ENCODE peak calls at places on chromosomes 6 and 20, in seven cellular contexts. Y, F, G, E, N, J and A are unnamed samples.

GRCh38 chr6:87103977-87104601 is 9.2 kb upstream of the CGA start:
- DNase-seq in Y (no peak), F (no peak), G (no peak), E (no peak), N (no peak), J (no peak), A (no peak)

GRCh38 chr20:62212309-62212708 is 7.8 kb downstream of the HRH3 start:
- DNase-seq in Y (no peak), F (no peak), G (no peak), E (no peak), N (no peak), J (no peak), A (no peak)

GRCh38 chr6:23081701-23082100 is 512.3 kb downstream of the HDGFL1 start:
- DNase-seq in Y (no peak), F (no peak), G (no peak), E (peak; percentile 5), N (no peak), J (no peak), A (no peak)

GRCh38 chr6:170345662-170346061 is 39.1 kb downstream of the FAM120B start:
- DNase-seq in Y (no peak), F (no peak), G (no peak), E (peak; percentile 15), N (no peak), J (no peak), A (no peak)

GRCh38 chr6:22980446-22980845 is 411.1 kb downstream of the HDGFL1 start:
- DNase-seq in Y (no peak), F (peak; percentile 38), G (no peak), E (peak; percentile 80), N (no peak), J (no peak), A (no peak)

GRCh38 chr20:21503345-21503744 is 10.5 kb downstream of the NKX2-2 start:
- DNase-seq in Y (no peak), F (peak; percentile 51), G (no peak), E (peak; percentile 40), N (no peak), J (no peak), A (no peak)

GRCh38 chr6:96478695-96479094 is 42.9 kb upstream of the UFL1 start:
- DNase-seq in Y (no peak), F (no peak), G (no peak), E (no peak), N (no peak), J (no peak), A (no peak)

GRCh38 chr20:34516874-34517542 is 786 bp downstream of the DYNLRB1 start:
- DNase-seq in Y (no peak), F (no peak), G (peak; percentile 28), E (no peak), N (no peak), J (no peak), A (no peak)

DNA sequence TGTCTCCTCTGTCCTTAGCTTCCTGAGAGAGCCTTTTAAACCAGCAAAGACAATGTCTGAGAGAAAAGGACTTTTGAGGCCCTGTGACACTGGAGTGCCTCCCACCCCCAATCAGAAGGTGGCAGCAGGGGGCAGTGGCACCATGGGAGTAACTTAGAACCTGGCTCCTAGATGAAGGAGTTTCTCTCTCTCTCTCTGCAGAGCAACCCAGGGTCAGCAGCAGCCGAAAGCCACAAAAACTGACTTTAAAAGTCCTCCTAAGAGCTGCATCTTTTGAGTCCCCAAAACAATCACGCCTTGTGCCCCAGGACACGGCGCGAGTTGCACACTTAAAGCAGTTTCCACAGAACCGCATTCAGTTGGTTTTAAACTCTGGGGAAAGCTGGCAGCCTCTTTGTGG is 5.3 kb upstream of the TCP11 start:
- DNase-seq in Y (peak; percentile 35), F (peak; percentile 46), G (peak; percentile 41), E (peak; percentile 54), N (no peak), J (no peak), A (peak; percentile 18)
- TF ChIP-seq CTCF in Y (no peak), F (peak; percentile 87), G (peak; percentile 80), E (peak; percentile 66), N (peak; percentile 28), J (no peak), A (peak; percentile 88)

DNA sequence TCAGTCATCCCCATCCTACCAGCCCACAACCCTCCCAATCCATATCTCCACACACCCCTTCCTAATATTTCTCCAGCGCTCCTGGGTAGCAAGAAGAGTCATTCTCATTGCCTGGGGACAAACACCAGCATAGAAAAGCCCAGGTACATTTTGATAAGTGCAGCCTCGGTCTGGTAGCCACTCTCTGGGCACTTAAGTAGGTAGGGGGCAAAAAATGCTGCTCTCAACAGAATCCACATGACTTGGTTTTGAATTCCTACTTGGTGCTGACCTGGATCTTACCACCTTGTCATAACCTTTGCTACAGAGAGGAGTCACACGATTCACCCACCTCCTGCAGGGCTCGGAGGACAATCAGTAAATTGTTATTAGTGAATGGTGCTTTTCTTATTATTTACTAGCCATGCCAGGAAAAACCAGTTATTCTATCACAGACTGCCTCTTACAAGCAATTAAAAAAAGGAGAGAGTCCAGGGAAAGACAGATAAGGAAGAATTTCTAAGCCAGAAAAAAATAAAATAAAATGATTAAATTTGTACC is 249.1 kb downstream of the LY86 start:
- DNase-seq in Y (no peak), F (no peak), G (no peak), E (no peak), N (no peak), J (no peak), A (no peak)
- H3K4me3 ChIP-seq in Y (no peak overlapping the region), F (no peak overlapping the region), G (no peak overlapping the region), E (no peak overlapping the region), N (no peak overlapping the region), J (no peak overlapping the region), A (no peak overlapping the region)

GRCh38 chr20:17723301-17723691 is 23.5 kb downstream of the BANF2 start:
- DNase-seq in Y (no peak), F (no peak), G (no peak), E (no peak), N (no peak), J (no peak), A (no peak)

GRCh38 chr20:17722493-17723300 is 22.9 kb downstream of the BANF2 start:
- DNase-seq in Y (no peak), F (no peak), G (no peak), E (no peak), N (no peak), J (no peak), A (no peak)

GRCh38 chr20:17720755-17721154 is 21.0 kb downstream of the BANF2 start:
- DNase-seq in Y (no peak), F (no peak), G (no peak), E (no peak), N (no peak), J (no peak), A (no peak)

GRCh38 chr20:17725094-17725835 is 25.5 kb downstream of the BANF2 start:
- DNase-seq in Y (no peak), F (no peak), G (no peak), E (no peak), N (no peak), J (no peak), A (no peak)

DNA sequence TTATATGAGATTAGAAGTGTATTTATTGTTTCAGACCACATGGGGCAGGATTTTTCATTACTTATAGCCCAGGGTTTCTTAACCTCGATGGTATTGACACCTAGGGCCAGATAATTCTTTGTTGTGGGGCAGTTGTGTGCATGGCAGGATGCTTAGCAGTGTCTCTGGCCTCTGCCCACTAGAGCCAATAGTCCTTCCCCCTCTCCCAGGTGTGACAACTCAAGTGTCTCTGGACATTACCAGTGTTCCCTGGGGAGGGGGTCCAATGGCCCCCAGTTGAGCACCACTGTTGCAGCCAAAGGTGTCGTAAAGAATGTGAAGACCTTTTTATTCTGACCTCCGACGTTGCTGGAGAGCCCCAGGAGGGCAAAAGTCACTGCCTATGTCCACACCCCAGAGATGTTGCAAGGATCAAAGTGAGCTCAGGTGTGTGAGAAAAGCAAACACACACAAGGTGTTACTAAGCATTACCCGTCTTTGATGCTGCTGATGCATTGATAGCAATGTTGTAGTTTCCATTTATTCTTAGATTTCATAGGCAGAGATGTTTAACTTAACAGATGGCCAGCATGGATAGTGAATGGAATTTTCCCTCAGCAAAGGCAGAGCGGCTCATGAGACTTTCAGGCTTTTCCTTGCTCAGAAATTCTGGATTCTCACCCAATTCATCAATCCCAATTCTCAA is 22.2 kb downstream of the BANF2 start:
- DNase-seq in Y (no peak), F (no peak), G (no peak), E (peak; percentile 10), N (no peak), J (no peak), A (peak; percentile 17)
- TF ChIP-seq CTCF in Y (no peak), F (peak; percentile 36), G (no peak), E (no peak), N (no peak), J (no peak), A (peak; percentile 2)

GRCh38 chr6:108133594-108134179 is 32.1 kb upstream of the NR2E1 start:
- DNase-seq in Y (peak; percentile 67), F (peak; percentile 88), G (peak; percentile 25), E (peak; percentile 57), N (peak; percentile 29), J (no peak), A (peak; percentile 38)
- H3K4me3 ChIP-seq in Y (peak overlapping the region; percentile 63), F (peak overlapping the region; percentile 45), G (peak overlapping the region; percentile 56), E (peak overlapping the region; percentile 6), N (peak overlapping the region; percentile 31), J (peak overlapping the region; percentile 37), A (peak overlapping the region; percentile 26)

DNA sequence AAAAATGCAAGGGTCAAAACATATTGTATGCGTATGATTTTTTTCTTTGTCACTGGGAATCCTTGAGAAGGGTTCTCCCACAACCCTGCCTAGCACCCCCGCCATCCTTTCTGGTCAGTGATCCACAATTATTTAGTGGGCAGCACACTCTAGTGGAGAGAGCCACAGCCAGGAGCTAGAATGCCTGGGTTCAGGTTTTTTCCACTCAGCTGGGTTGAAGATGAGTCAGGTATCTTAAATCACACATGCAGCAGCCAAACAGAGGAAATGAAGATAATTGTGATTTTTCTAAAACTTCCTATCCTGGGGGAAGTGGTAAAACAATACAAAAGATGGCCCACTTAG is 243.1 kb downstream of the PKHD1 start:
- DNase-seq in Y (no peak), F (no peak), G (no peak), E (no peak), N (no peak), J (no peak), A (no peak)
- TF ChIP-seq CTCF in Y (no peak), F (no peak), G (no peak), E (no peak), N (no peak), J (no peak), A (peak; percentile 73)

GRCh38 chr20:49685161-49685601 is 28.5 kb downstream of the B4GALT5 start:
- DNase-seq in Y (no peak), F (no peak), G (no peak), E (peak; percentile 25), N (no peak), J (no peak), A (no peak)

GRCh38 chr20:49682798-49683197 is 30.9 kb downstream of the B4GALT5 start:
- DNase-seq in Y (no peak), F (no peak), G (no peak), E (no peak), N (no peak), J (no peak), A (no peak)

GRCh38 chr20:49684335-49684997 is 29.2 kb downstream of the B4GALT5 start:
- DNase-seq in Y (no peak), F (no peak), G (no peak), E (no peak), N (no peak), J (no peak), A (no peak)

GRCh38 chr20:49687595-49688567 is 25.8 kb downstream of the B4GALT5 start:
- DNase-seq in Y (no peak), F (no peak), G (no peak), E (no peak), N (no peak), J (no peak), A (no peak)

GRCh38 chr20:49685809-49686208 is 27.9 kb downstream of the B4GALT5 start:
- DNase-seq in Y (no peak), F (no peak), G (no peak), E (peak; percentile 72), N (no peak), J (no peak), A (no peak)
- H3K4me3 ChIP-seq in Y (no peak overlapping the region), F (no peak overlapping the region), G (no peak overlapping the region), E (no peak overlapping the region), N (no peak overlapping the region), J (no peak overlapping the region), A (no peak overlapping the region)